ENCODE peak calls at places on chromosomes 1 and 21, in seven cellular contexts. N is K562, T is H1, D is GM12892, U is SK-N-SH, J is HepG2, S is GM12878. H is an unnamed sample.

GRCh38 chr1:172561252-172561651 is 28.3 kb downstream of the SUCO start:
- DNase-seq in N (no peak), J (no peak), U (no peak), D (no peak), T (no peak), S (no peak), H (no peak)

GRCh38 chr1:162070825-162071224 is 1.3 kb downstream of the NOS1AP start:
- DNase-seq in U (no peak), D (no peak), S (no peak), J (no peak), T (peak), N (no peak), H (no peak)

GRCh38 chr21:36134820-36135390 is at the start of gene CBR3:
- DNase-seq in D (peak), T (no peak), J (no peak), N (no peak), U (peak), S (no peak), H (no peak)

GRCh38 chr1:202658766-202659165 is 51.5 kb downstream of the SYT2 start:
- DNase-seq in T (no peak), S (no peak), D (no peak), J (no peak), N (no peak), U (no peak), H (no peak)

GRCh38 chr1:229987953-229988352 is 79.1 kb upstream of the GALNT2 start:
- DNase-seq in T (no peak), U (no peak), J (no peak), D (no peak), S (no peak), N (no peak), H (no peak)

GRCh38 chr1:151613275-151613867 is 1.5 kb downstream of the SNX27 start:
- DNase-seq in N (no peak), S (no peak), J (no peak), D (no peak), U (peak), T (peak), H (no peak)

GRCh38 chr1:10868599-10868965 is 72.1 kb upstream of the CASZ1 start:
- DNase-seq in D (no peak), S (no peak), J (no peak), U (no peak), T (no peak), N (no peak), H (no peak)

GRCh38 chr1:70504176-70504820 is 93.2 kb downstream of the CTH start:
- DNase-seq in U (peak), D (peak), T (no peak), N (peak), S (peak), J (peak), H (peak)

GRCh38 chr1:205440476-205441317 is 15.1 kb downstream of the BLACAT1 start:
- DNase-seq in T (peak), N (peak), J (peak), D (no peak), S (peak), U (no peak), H (peak)

GRCh38 chr1:72122099-72122893 is 160.0 kb downstream of the NEGR1 start:
- DNase-seq in N (no peak), D (no peak), J (no peak), U (no peak), T (no peak), S (no peak), H (no peak)

GRCh38 chr1:47501069-47501468 is 63.2 kb downstream of the FOXD2 start:
- DNase-seq in U (no peak), T (no peak), S (no peak), J (no peak), N (no peak), D (no peak), H (no peak)

GRCh38 chr1:191969287-191969686 is 189.0 kb upstream of the RGS18 start:
- DNase-seq in T (no peak), D (no peak), J (no peak), S (no peak), N (no peak), U (no peak), H (no peak)

GRCh38 chr1:13896932-13897331 is 196.9 kb downstream of the PRDM2 start:
- DNase-seq in U (no peak), S (no peak), J (no peak), N (no peak), D (no peak), T (no peak), H (no peak)

GRCh38 chr1:159872896-159873295 is 10.4 kb upstream of the VSIG8 start:
- DNase-seq in N (no peak), S (no peak), T (no peak), J (no peak), U (no peak), D (no peak), H (no peak)

GRCh38 chr1:10538608-10539355 is 64.0 kb downstream of the PEX14 start:
- DNase-seq in N (no peak), J (no peak), S (no peak), T (no peak), U (no peak), D (no peak), H (no peak)

GRCh38 chr1:52152976-52153375 is 11.1 kb downstream of the ZFYVE9 start:
- DNase-seq in S (no peak), U (no peak), N (no peak), T (no peak), D (no peak), J (no peak), H (no peak)

GRCh38 chr21:28193189-28193588 is 799.5 kb downstream of the LTN1 start:
- DNase-seq in U (no peak), N (no peak), J (no peak), S (no peak), D (no peak), T (no peak), H (no peak)

GRCh38 chr1:77322061-77322900 is 40.5 kb downstream of the AK5 start:
- DNase-seq in J (peak), T (no peak), D (no peak), S (no peak), U (no peak), N (peak), H (no peak)

GRCh38 chr1:218384576-218384975 is 39.4 kb downstream of the TGFB2 start:
- DNase-seq in N (no peak), T (no peak), D (no peak), S (no peak), J (no peak), U (no peak), H (no peak)

GRCh38 chr1:121418369-121419049 is 233.7 kb downstream of the SRGAP2C start:
- DNase-seq in T (no peak), N (no peak), J (no peak), D (no peak), S (no peak), U (no peak), H (no peak)

GRCh38 chr1:19375621-19376020 is 63.5 kb downstream of the SLC66A1 start:
- DNase-seq in U (no peak), S (no peak), T (no peak), D (no peak), J (no peak), N (no peak), H (no peak)

GRCh38 chr1:1090424-1091343 is 16.6 kb upstream of the RNF223 start:
- DNase-seq in N (no peak), D (no peak), J (no peak), T (no peak), U (peak), S (no peak), H (no peak)

GRCh38 chr21:16395285-16395684 is 665.5 kb downstream of the USP25 start:
- DNase-seq in S (no peak), T (no peak), J (no peak), D (no peak), U (no peak), N (no peak), H (no peak)

GRCh38 chr1:48495166-48495565 is 23.2 kb upstream of the SPATA6 start:
- DNase-seq in J (no peak), D (no peak), U (no peak), N (no peak), S (no peak), T (no peak), H (no peak)

GRCh38 chr1:115927971-115928370 is 48.3 kb upstream of the SLC22A15 start:
- DNase-seq in T (no peak), D (no peak), N (no peak), U (no peak), S (no peak), J (no peak), H (no peak)

GRCh38 chr1:1354271-1355247 is 3.8 kb downstream of the MXRA8 start:
- DNase-seq in J (no peak), S (no peak), T (peak), N (no peak), U (peak), D (no peak), H (no peak)

GRCh38 chr1:38815903-38816627 is 43.5 kb downstream of the RRAGC start:
- DNase-seq in T (no peak), N (peak), U (no peak), S (peak), J (no peak), D (peak), H (peak)

GRCh38 chr1:2344121-2344681 is 47.2 kb downstream of the MORN1 start:
- DNase-seq in S (no peak), N (no peak), U (no peak), J (no peak), T (no peak), D (no peak), H (no peak)

GRCh38 chr1:32988665-32989064 is 24.1 kb upstream of the RNF19B start:
- DNase-seq in N (no peak), D (no peak), U (no peak), T (no peak), J (no peak), S (no peak), H (no peak)

GRCh38 chr1:219085082-219085481 is 88.6 kb upstream of the LYPLAL1 start:
- DNase-seq in J (no peak), U (no peak), D (no peak), T (no peak), S (no peak), N (no peak), H (no peak)

GRCh38 chr1:190578531-190578930 is 100.9 kb upstream of the BRINP3 start:
- DNase-seq in J (no peak), S (no peak), D (no peak), U (no peak), T (no peak), N (no peak), H (no peak)

GRCh38 chr21:31124005-31124404 is 85.7 kb upstream of the KRTAP19-8 start:
- DNase-seq in J (no peak), T (no peak), S (no peak), D (no peak), U (no peak), N (no peak), H (no peak)

GRCh38 chr1:93735722-93736121 is 54.1 kb upstream of the BCAR3 start:
- DNase-seq in N (no peak), U (no peak), S (no peak), T (no peak), J (no peak), D (no peak), H (no peak)

GRCh38 chr1:95095833-95096217 is 21.3 kb upstream of the TLCD4 start:
- DNase-seq in J (no peak), S (peak), U (no peak), D (peak), T (no peak), N (no peak), H (peak)
- TF ChIP-seq POLR2AphosphoS5 in J (no peak), S (no peak), U (no peak), D (no peak), T (no peak), N (no peak), H (no peak)

DNA sequence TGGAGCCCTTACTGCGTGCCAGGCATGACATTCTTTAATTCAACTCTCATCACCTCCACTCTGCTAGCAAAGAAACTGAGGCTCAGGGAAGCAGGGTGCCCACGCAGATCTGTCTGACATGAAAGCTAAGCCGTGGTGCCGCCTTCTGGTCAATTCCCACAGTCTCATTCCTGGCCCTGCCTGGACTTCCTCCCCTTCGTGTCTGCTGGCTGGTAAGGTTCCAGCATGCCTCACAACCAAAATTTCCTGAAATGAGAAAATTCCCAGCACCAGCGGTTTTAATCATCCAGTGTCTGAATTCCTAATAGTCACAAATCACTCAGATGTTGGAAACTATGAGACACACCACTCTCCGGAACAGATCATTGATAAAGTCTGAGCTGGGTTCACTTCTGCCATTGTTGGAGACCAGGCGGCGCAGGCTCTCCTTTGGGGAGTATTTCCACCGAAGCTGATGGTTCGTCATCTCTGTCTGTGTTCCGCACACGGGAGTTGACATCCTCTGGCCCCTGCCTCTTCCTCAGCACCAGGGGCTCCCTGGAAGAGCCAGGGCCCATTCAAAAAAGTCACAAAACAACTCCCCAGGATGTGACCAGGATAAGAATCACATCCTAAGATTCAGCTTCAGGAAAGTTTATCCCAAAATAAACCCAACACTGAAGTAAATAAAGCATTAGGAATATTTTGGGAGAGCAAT is 167.7 kb downstream of the PLPP3 start:
- DNase-seq in D (no peak), S (no peak), T (no peak), U (no peak), N (no peak), J (no peak), H (no peak)
- TF ChIP-seq TAF1 in D (no peak), S (no peak), T (no peak), U (no peak), N (no peak), J (no peak), H (no peak)

DNA sequence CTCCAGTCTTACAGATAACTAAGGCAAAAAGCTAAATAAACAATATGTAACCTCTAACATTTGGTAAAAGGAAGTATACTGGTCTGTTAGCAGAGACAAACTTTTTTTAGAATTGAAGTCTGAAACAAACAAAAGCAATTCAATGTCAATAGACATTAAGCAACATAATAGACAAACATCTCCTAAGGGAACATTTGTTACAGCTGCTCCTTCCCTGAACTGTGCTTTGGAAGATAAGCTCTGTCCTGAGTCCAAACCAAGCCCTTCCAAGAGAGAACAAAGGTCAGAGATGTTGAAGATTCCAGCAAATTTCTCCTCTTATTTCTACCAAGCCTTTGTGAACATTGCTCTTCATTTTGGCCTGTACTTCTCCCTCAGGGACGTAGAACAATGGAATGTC is 25.3 kb downstream of the FMO2 start:
- DNase-seq in T (no peak), S (no peak), J (no peak), U (no peak), N (no peak), D (no peak), H (no peak)
- TF ChIP-seq POLR2AphosphoS5 in T (no peak), S (no peak), J (no peak), U (no peak), N (no peak), D (no peak), H (no peak)

GRCh38 chr1:211652371-211652770 is 23.1 kb downstream of the NEK2 start:
- DNase-seq in U (no peak), S (no peak), T (no peak), N (no peak), D (no peak), J (no peak), H (no peak)

GRCh38 chr1:211653329-211653728 is 22.1 kb downstream of the NEK2 start:
- DNase-seq in U (no peak), S (no peak), T (no peak), D (no peak), N (no peak), J (no peak), H (no peak)

GRCh38 chr1:211656728-211657127 is 18.7 kb downstream of the NEK2 start:
- DNase-seq in N (no peak), T (no peak), D (no peak), J (no peak), S (no peak), U (no peak), H (no peak)

GRCh38 chr1:211654838-211655787 is 20.3 kb downstream of the NEK2 start:
- DNase-seq in D (no peak), T (peak), N (peak), J (peak), S (no peak), U (peak), H (no peak)

DNA sequence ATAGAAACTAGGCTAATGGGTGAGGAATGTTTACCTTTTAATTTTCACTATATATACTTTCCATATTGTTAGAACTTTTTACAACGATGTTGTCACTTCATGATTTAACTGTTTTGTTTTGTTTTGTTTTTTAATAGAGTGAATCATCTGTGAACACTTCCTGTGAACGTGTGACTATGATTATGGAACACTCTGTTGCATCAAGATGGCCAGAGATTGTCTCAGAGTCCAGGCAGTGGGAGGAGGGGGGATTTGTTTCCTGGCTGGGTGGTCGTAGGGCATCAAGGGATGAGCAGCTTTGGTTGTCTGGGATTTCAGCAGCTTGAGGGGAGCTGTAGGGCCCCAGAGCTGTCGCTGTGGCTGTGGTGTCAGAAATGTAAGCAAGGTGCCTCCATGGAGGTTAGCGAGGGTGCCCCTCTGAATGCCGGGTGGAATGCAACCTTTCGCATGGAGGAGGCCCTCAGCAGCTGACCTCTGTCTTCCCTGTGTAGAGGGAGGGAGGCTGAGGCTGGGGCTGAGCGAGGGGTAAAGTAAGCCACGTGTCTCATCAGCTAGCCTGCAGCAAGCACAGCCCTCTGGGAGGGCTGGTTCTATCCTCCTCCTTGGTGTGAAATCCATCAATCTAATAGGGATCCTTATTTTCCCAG is 21.4 kb downstream of the NEK2 start:
- DNase-seq in D (no peak), N (no peak), T (no peak), J (peak), U (no peak), S (no peak), H (no peak)
- TF ChIP-seq TAF1 in D (no peak), N (no peak), T (no peak), J (no peak), U (no peak), S (no peak), H (no peak)

DNA sequence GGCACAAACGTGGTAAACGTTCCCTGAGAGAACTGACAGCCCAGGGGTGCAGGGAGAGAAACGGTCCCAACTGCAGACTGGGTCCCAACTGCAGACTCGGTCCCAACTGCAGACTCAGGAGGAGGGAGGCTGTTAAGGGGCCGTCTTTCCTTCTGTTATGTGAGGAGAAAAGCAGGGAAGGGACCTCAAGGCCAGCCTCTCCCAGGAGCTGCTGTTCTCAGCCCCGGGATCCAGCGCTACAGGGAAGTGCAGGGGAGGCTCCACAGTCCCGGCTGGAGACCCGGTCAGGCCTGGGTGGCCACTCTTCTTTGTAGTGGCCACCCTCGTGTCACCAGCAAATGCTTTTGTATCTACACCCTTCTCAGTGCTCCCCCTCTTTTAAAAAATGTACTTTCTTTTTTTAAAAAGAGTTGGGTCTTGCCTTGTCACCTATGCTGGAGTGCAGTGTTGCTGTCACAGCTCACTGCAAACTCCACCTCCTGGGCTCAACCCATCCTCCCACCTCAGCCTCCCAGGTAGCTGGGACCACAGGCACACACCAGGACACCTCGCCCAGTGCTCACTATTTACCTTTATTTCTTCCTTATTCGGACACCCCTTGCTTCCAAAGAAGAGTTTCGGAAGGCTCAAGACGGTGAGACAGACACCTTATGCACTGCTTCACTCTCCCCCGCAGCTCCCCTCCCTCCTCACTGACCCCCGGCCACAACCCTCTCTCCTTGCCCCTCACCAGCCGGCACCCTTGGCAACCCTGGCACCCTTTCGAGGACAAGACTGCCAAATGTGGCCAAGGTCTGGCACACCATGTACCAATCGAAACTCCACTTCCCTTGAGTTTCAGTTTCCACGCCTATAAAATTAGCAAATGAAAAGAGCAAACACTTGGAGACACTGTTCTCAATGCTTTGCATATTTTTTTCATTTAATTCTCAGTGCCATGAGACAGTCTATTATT is 21.8 kb downstream of the CAPN2 start:
- DNase-seq in U (no peak), N (no peak), S (no peak), T (no peak), J (no peak), D (no peak), H (no peak)
- TF ChIP-seq POLR2AphosphoS5 in U (no peak), N (no peak), S (no peak), T (no peak), J (no peak), D (no peak), H (no peak)

H was measured in GM12891.